ENCODE peak calls at places on chromosomes 5 and 9, in seven cellular contexts. S, U, N, I, X, O and P are unnamed samples.
A peak's percentile ranks its signal among the peaks of the same experiment; 100 is the strongest.

GRCh38 chr5:6365142-6365976 is 13.0 kb downstream of the MED10 start:
- DNase-seq in U (no peak), X (no peak), I (no peak), O (no peak), N (no peak), S (no peak), P (no peak)

GRCh38 chr9:19470567-19470966 is 61.8 kb downstream of the ACER2 start:
- DNase-seq in N (no peak), X (no peak), S (no peak), O (no peak), U (no peak), I (no peak), P (no peak)

GRCh38 chr5:128836571-128836970 is 128.7 kb upstream of the SLC27A6 start:
- DNase-seq in N (no peak), X (no peak), U (no peak), I (no peak), S (no peak), O (no peak), P (no peak)

GRCh38 chr5:83496626-83497025 is 25.1 kb downstream of the VCAN start:
- DNase-seq in S (no peak), N (no peak), X (no peak), U (no peak), I (no peak), O (no peak), P (no peak)

GRCh38 chr9:114694146-114694545 is 12.2 kb upstream of the TEX48 start:
- DNase-seq in I (no peak), X (no peak), N (no peak), S (no peak), U (no peak), O (no peak), P (no peak)

GRCh38 chr9:136312436-136312835 is 8.5 kb upstream of the CCDC187 start:
- DNase-seq in O (no peak), X (no peak), N (no peak), I (peak; percentile 58), U (no peak), S (peak; percentile 92), P (peak; percentile 65)

GRCh38 chr5:179409806-179410205 is 64.5 kb upstream of the ADAMTS2 start:
- DNase-seq in X (no peak), I (peak; percentile 27), N (no peak), O (no peak), U (no peak), S (no peak), P (no peak)

GRCh38 chr5:180869587-180869986 is 8.5 kb upstream of the ZFP62 start:
- DNase-seq in X (no peak), U (no peak), O (no peak), I (no peak), S (no peak), N (no peak), P (no peak)

GRCh38 chr9:89625721-89626687 is 21.2 kb downstream of the GADD45G start:
- DNase-seq in X (peak; percentile 6), S (no peak), N (no peak), U (no peak), O (no peak), I (no peak), P (no peak)

GRCh38 chr5:55924744-55925143 is 70.0 kb downstream of the IL6ST start:
- DNase-seq in X (no peak), N (no peak), U (no peak), I (no peak), O (no peak), S (no peak), P (no peak)

GRCh38 chr5:160894-161540 is 30.3 kb upstream of the LRRC14B start:
- DNase-seq in N (no peak), S (no peak), X (no peak), I (no peak), O (no peak), U (no peak), P (no peak)

GRCh38 chr5:136772541-136772940 is 407.2 kb upstream of the TRPC7 start:
- DNase-seq in U (no peak), S (no peak), N (no peak), X (no peak), I (no peak), O (no peak), P (no peak)

GRCh38 chr5:6372251-6373080 is 5.9 kb downstream of the MED10 start:
- DNase-seq in U (no peak), X (no peak), N (no peak), S (no peak), O (no peak), I (no peak), P (no peak)

GRCh38 chr9:135290566-135290965 is 189.0 kb upstream of the PPP1R26 start:
- DNase-seq in U (no peak), I (no peak), N (no peak), S (no peak), X (no peak), O (no peak), P (no peak)

GRCh38 chr9:124781967-124782660 is 5.2 kb downstream of the OLFML2A start:
- DNase-seq in O (no peak), I (no peak), S (no peak), N (no peak), X (no peak), U (no peak), P (no peak)

DNA sequence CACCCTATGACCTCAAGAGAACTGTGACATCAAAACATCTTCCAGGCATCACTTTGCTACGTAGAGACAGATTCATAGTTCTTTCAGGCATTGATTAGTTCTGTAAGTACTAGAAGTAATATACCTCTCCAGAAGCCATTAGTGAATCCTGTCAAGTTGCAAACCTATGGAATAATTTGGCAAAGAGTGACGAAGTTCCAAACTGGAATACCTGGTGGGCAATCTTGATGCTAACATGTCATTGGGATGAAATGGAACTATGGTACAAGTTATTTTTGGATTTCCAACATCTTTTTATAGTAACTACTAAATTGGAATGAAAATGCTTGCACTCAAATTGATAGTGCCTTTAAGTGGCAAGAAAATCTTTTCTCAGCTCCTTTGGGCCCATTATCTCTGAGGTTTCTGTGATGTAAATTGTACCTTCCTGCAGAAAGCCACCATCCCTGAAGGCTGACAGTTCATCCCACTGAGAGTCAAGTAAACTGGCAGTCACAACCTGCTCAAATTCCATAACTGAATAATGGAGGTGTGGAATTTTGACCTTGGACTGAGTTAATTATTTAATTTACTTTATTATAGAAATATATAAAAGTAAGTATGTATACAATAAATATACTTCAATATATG is 435.5 kb downstream of the DTWD2 start:
- DNase-seq in O (no peak), N (no peak), X (no peak), I (no peak), U (no peak), S (no peak), P (no peak)
- TF ChIP-seq POLR2AphosphoS5 in O (no peak), N (no peak), X (no peak), I (no peak), U (no peak), S (no peak), P (no peak)

GRCh38 chr9:117677578-117677977 is 26.6 kb upstream of the TLR4 start:
- DNase-seq in N (no peak), U (no peak), O (no peak), X (no peak), I (no peak), S (no peak), P (no peak)

GRCh38 chr9:117671468-117671867 is 32.7 kb upstream of the TLR4 start:
- DNase-seq in S (no peak), N (no peak), I (no peak), U (no peak), X (no peak), O (no peak), P (no peak)

GRCh38 chr9:117672397-117672796 is 31.8 kb upstream of the TLR4 start:
- DNase-seq in X (peak; percentile 1), S (no peak), I (no peak), O (no peak), U (no peak), N (no peak), P (no peak)
- TF ChIP-seq TAF1 in X (no peak), S (no peak), I (no peak), O (no peak), U (no peak), N (no peak), P (no peak)

GRCh38 chr9:88193766-88194165 is 55.5 kb upstream of the SPATA31C2 start:
- DNase-seq in U (no peak), X (no peak), I (no peak), N (no peak), O (no peak), S (no peak), P (no peak)

GRCh38 chr9:88197016-88197415 is 58.7 kb upstream of the SPATA31C2 start:
- DNase-seq in N (no peak), O (no peak), S (no peak), U (no peak), I (no peak), X (no peak), P (no peak)

GRCh38 chr9:88196456-88196855 is 58.2 kb upstream of the SPATA31C2 start:
- DNase-seq in N (no peak), O (no peak), U (no peak), I (no peak), S (no peak), X (no peak), P (no peak)

GRCh38 chr9:88198346-88198807 is 60.1 kb upstream of the SPATA31C2 start:
- DNase-seq in X (no peak), S (no peak), U (no peak), N (no peak), I (no peak), O (no peak), P (no peak)

GRCh38 chr9:88197781-88198345 is 59.6 kb upstream of the SPATA31C2 start:
- DNase-seq in U (no peak), I (no peak), O (no peak), N (no peak), S (peak; percentile 36), X (no peak), P (no peak)
- TF ChIP-seq POLR2AphosphoS5 in U (no peak), I (no peak), O (no peak), N (no peak), S (no peak), X (no peak), P (no peak)

DNA sequence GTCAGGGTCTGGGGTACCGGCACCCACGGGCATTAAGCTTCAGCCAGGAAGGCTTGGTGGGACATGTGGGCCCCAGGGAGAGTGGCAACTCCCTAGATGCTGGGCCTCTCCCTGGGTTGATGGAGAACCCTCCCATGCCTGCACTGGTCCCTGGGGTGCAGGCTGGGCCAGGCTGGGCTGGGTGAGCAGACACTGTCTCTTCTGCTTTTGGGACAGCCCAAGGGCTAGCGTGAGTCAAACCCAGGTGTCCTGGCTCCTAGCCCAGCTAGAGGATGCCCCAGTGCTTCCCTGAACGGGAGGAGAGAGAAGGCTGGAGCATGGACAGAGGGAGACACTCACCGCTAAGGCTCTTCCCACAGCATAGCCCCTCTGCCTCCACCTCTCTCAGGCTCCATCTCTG is 5.7 kb upstream of the AQP7 start:
- DNase-seq in S (no peak), X (no peak), U (no peak), I (no peak), N (no peak), O (no peak), P (no peak)
- TF ChIP-seq TAF1 in S (no peak), X (no peak), U (no peak), I (no peak), N (no peak), O (no peak), P (no peak)

GRCh38 chr9:99712214-99712613 is 109.5 kb upstream of the NR4A3 start:
- DNase-seq in S (no peak), U (no peak), O (no peak), N (no peak), X (no peak), I (no peak), P (no peak)

GRCh38 chr9:99713838-99714306 is 107.8 kb upstream of the NR4A3 start:
- DNase-seq in X (no peak), I (no peak), O (no peak), U (no peak), N (no peak), S (no peak), P (no peak)
- TF ChIP-seq POLR2AphosphoS5 in X (no peak), I (no peak), O (no peak), U (no peak), N (no peak), S (no peak), P (no peak)